ENCODE peak calls at places on chromosomes 7 and 10, in six cellular contexts. S, H, Q, V, D and K are unnamed samples.

GRCh38 chr7:55568613-55569268 is 3.6 kb downstream of the VOPP1 start:
- DNase-seq in H (no peak), Q (no peak), V (no peak), D (no peak), S (no peak), K (peak)

GRCh38 chr10:69968830-69969229 is 83.8 kb upstream of the MACROH2A2 start:
- DNase-seq in D (no peak), S (peak), Q (no peak), V (no peak), H (no peak), K (no peak)

GRCh38 chr7:149864751-149865150 is 9.0 kb upstream of the ATP6V0E2 start:
- DNase-seq in Q (no peak), S (no peak), D (no peak), V (no peak), H (no peak), K (no peak)

GRCh38 chr10:89785095-89785494 is 83.7 kb downstream of the KIF20B start:
- DNase-seq in S (no peak), D (no peak), Q (no peak), H (no peak), V (no peak), K (no peak)

GRCh38 chr7:89511900-89512299 is 642.4 kb upstream of the STEAP1 start:
- DNase-seq in Q (no peak), V (no peak), D (no peak), S (no peak), H (no peak), K (no peak)

GRCh38 chr10:84683980-84684740 is 355.8 kb downstream of the CCSER2 start:
- DNase-seq in H (no peak), V (no peak), S (no peak), D (no peak), Q (no peak), K (no peak)

GRCh38 chr10:13001041-13001886 is at the start of gene CCDC3:
- DNase-seq in H (no peak), V (no peak), Q (no peak), D (peak), S (peak), K (peak)

GRCh38 chr10:94439275-94439861 is 37.0 kb downstream of the TBC1D12 start:
- DNase-seq in S (peak), V (no peak), H (peak), D (no peak), Q (no peak), K (no peak)

GRCh38 chr7:101347477-101347876 is 15.2 kb upstream of the COL26A1 start:
- DNase-seq in H (no peak), V (no peak), S (no peak), D (no peak), Q (no peak), K (no peak)

GRCh38 chr10:27225642-27226257 is 14.8 kb downstream of the ACBD5 start:
- DNase-seq in H (no peak), D (no peak), V (no peak), Q (no peak), S (no peak), K (no peak)

GRCh38 chr7:97305589-97305988 is 188.1 kb downstream of the SDHAF3 start:
- DNase-seq in H (no peak), D (no peak), Q (no peak), S (no peak), V (no peak), K (no peak)

GRCh38 chr10:123154943-123155505 is 822 bp downstream of the BUB3 start:
- DNase-seq in D (no peak), H (peak), S (no peak), Q (peak), V (no peak), K (peak)

GRCh38 chr7:46494026-46494425 is 573.0 kb upstream of the IGFBP3 start:
- DNase-seq in S (no peak), H (no peak), Q (peak), D (no peak), V (no peak), K (no peak)

GRCh38 chr10:91799580-91799975 is 1.4 kb downstream of the TNKS2 start:
- DNase-seq in Q (no peak), D (no peak), H (no peak), V (no peak), S (no peak), K (no peak)

GRCh38 chr7:55508301-55509011 is 63.8 kb downstream of the VOPP1 start:
- DNase-seq in D (no peak), H (no peak), Q (no peak), V (no peak), S (no peak), K (no peak)